ENCODE peak calls at places on chromosomes 4 and X, in four cellular contexts. One of them, this sample, is unnamed.

GRCh38 chrX:48702032-48702431 is 5.5 kb downstream of the SUV39H1 start:
- DNase-seq in Peyer's patch: no peak
- DNase-seq in tibial artery: no peak
- DNase-seq in HCT116: no peak
- DNase-seq in this sample: no peak

GRCh38 chr4:173288698-173289350 is 45.3 kb downstream of the HMGB2 start:
- DNase-seq in HCT116: no peak
- DNase-seq in tibial artery: no peak
- DNase-seq in Peyer's patch: no peak
- DNase-seq in this sample: no peak

GRCh38 chrX:92270936-92271655 is 491.9 kb downstream of the PCDH11X start:
- DNase-seq in HCT116: no peak
- DNase-seq in tibial artery: no peak
- DNase-seq in Peyer's patch: no peak
- DNase-seq in this sample: no peak

GRCh38 chrX:123830309-123830708 is 29.5 kb upstream of the XIAP start:
- DNase-seq in HCT116: no peak
- DNase-seq in tibial artery: peak; percentile 21
- DNase-seq in Peyer's patch: peak; percentile 74
- DNase-seq in this sample: peak; percentile 36

GRCh38 chr4:2248821-2249261 is 6.9 kb upstream of the HAUS3 start:
- DNase-seq in tibial artery: peak; percentile 17
- DNase-seq in HCT116: no peak
- DNase-seq in Peyer's patch: no peak
- DNase-seq in this sample: no peak

GRCh38 chr4:73438048-73438447 is 2.0 kb downstream of the AFP start:
- DNase-seq in HCT116: no peak
- DNase-seq in Peyer's patch: no peak
- DNase-seq in tibial artery: no peak
- DNase-seq in this sample: no peak

GRCh38 chr4:11669156-11669555 is 240.5 kb upstream of the HS3ST1 start:
- DNase-seq in HCT116: no peak
- DNase-seq in tibial artery: no peak
- DNase-seq in Peyer's patch: no peak
- DNase-seq in this sample: no peak

GRCh38 chrX:56728752-56729151 is 291 bp upstream of the NBDY start:
- DNase-seq in HCT116: no peak
- DNase-seq in tibial artery: no peak
- DNase-seq in Peyer's patch: no peak
- DNase-seq in this sample: no peak

GRCh38 chrX:27571164-27571563 is 19.0 kb upstream of the DCAF8L2 start:
- DNase-seq in tibial artery: no peak
- DNase-seq in Peyer's patch: no peak
- DNase-seq in HCT116: no peak
- DNase-seq in this sample: no peak

GRCh38 chr4:123767801-123768200 is 371.2 kb downstream of the SPRY1 start:
- DNase-seq in Peyer's patch: no peak
- DNase-seq in tibial artery: no peak
- DNase-seq in HCT116: no peak
- DNase-seq in this sample: no peak

GRCh38 chrX:40483502-40483901 is 97.3 kb upstream of the ATP6AP2 start:
- DNase-seq in Peyer's patch: no peak
- DNase-seq in HCT116: no peak
- DNase-seq in tibial artery: no peak
- DNase-seq in this sample: no peak

GRCh38 chrX:9324676-9325075 is 140.2 kb upstream of the TBL1X start:
- DNase-seq in tibial artery: no peak
- DNase-seq in Peyer's patch: no peak
- DNase-seq in HCT116: no peak
- DNase-seq in this sample: no peak

GRCh38 chrX:119757979-119758681 is at the start of gene SOWAHD:
- DNase-seq in HCT116: no peak
- DNase-seq in Peyer's patch: peak; percentile 85
- DNase-seq in tibial artery: peak; percentile 47
- DNase-seq in this sample: no peak

GRCh38 chr4:82360298-82361177 is 13.3 kb downstream of the HNRNPD start:
- DNase-seq in HCT116: no peak
- DNase-seq in Peyer's patch: no peak
- DNase-seq in tibial artery: no peak
- DNase-seq in this sample: no peak

GRCh38 chr4:794911-795725 is 30.8 kb downstream of the CPLX1 start:
- DNase-seq in tibial artery: no peak
- DNase-seq in Peyer's patch: no peak
- DNase-seq in HCT116: no peak
- DNase-seq in this sample: no peak

GRCh38 chrX:79259073-79259689 is 108.0 kb downstream of the ITM2A start:
- DNase-seq in Peyer's patch: no peak
- DNase-seq in tibial artery: no peak
- DNase-seq in HCT116: no peak
- DNase-seq in this sample: no peak

GRCh38 chr4:184444953-184445309 is 29.4 kb downstream of the IRF2 start:
- DNase-seq in HCT116: no peak
- DNase-seq in tibial artery: peak; percentile 40
- DNase-seq in Peyer's patch: no peak
- DNase-seq in this sample: no peak

GRCh38 chr4:86544313-86544966 is 49.7 kb upstream of the PTPN13 start:
- DNase-seq in Peyer's patch: no peak
- DNase-seq in tibial artery: no peak
- DNase-seq in HCT116: no peak
- DNase-seq in this sample: no peak

GRCh38 chr4:56410247-56410646 is 23.0 kb upstream of the AASDH start:
- DNase-seq in HCT116: peak; percentile 89
- DNase-seq in tibial artery: peak; percentile 51
- DNase-seq in Peyer's patch: no peak
- DNase-seq in this sample: peak; percentile 67

GRCh38 chr4:86595426-86595805 is 1.3 kb downstream of the PTPN13 start:
- DNase-seq in Peyer's patch: no peak
- DNase-seq in tibial artery: peak; percentile 19
- DNase-seq in HCT116: peak; percentile 8
- DNase-seq in this sample: no peak

GRCh38 chr4:111602848-111603247 is 542.4 kb upstream of the FAM241A start:
- DNase-seq in tibial artery: no peak
- DNase-seq in HCT116: peak; percentile 21
- DNase-seq in Peyer's patch: no peak
- DNase-seq in this sample: no peak

GRCh38 chrX:85808217-85808616 is 239.1 kb downstream of the CHM start:
- DNase-seq in HCT116: no peak
- DNase-seq in tibial artery: no peak
- DNase-seq in Peyer's patch: no peak
- DNase-seq in this sample: no peak

GRCh38 chr4:13892739-13893105 is 265.2 kb upstream of the BOD1L1 start:
- DNase-seq in Peyer's patch: no peak
- DNase-seq in HCT116: no peak
- DNase-seq in tibial artery: no peak
- DNase-seq in this sample: no peak

GRCh38 chr4:96025031-96025430 is 185.1 kb downstream of the PDHA2 start:
- DNase-seq in Peyer's patch: no peak
- DNase-seq in HCT116: no peak
- DNase-seq in tibial artery: no peak
- DNase-seq in this sample: no peak

GRCh38 chr4:171473155-171473554 is 340.0 kb upstream of the GALNTL6 start:
- DNase-seq in tibial artery: no peak
- DNase-seq in Peyer's patch: no peak
- DNase-seq in HCT116: no peak
- DNase-seq in this sample: no peak

GRCh38 chrX:13194291-13195103 is 125.4 kb downstream of the ATXN3L start:
- DNase-seq in HCT116: no peak
- DNase-seq in Peyer's patch: no peak
- DNase-seq in tibial artery: no peak
- DNase-seq in this sample: no peak

GRCh38 chr4:1154126-1154522 is 18.3 kb downstream of the SPON2 start:
- DNase-seq in HCT116: no peak
- DNase-seq in Peyer's patch: no peak
- DNase-seq in tibial artery: no peak
- DNase-seq in this sample: no peak

GRCh38 chr4:16516796-16517413 is 290.6 kb upstream of the TAPT1 start:
- DNase-seq in HCT116: no peak
- DNase-seq in tibial artery: peak; percentile 28
- DNase-seq in Peyer's patch: no peak
- DNase-seq in this sample: peak; percentile 43

GRCh38 chr4:123597586-123597985 is 201.0 kb downstream of the SPRY1 start:
- DNase-seq in Peyer's patch: no peak
- DNase-seq in tibial artery: no peak
- DNase-seq in HCT116: no peak
- DNase-seq in this sample: no peak

GRCh38 chrX:154652311-154653047 is 900 bp downstream of the CTAG2 start:
- DNase-seq in Peyer's patch: no peak
- DNase-seq in HCT116: no peak
- DNase-seq in tibial artery: no peak
- DNase-seq in this sample: no peak

GRCh38 chr4:48196758-48197504 is 62.9 kb upstream of the TXK start:
- DNase-seq in HCT116: no peak
- DNase-seq in tibial artery: no peak
- DNase-seq in Peyer's patch: no peak
- DNase-seq in this sample: no peak

GRCh38 chr4:105116616-105117319 is 29.9 kb upstream of the TET2 start:
- DNase-seq in tibial artery: no peak
- DNase-seq in HCT116: no peak
- DNase-seq in Peyer's patch: no peak
- DNase-seq in this sample: peak; percentile 30

GRCh38 chr4:4694296-4694772 is 152.5 kb upstream of the STX18 start:
- DNase-seq in Peyer's patch: no peak
- DNase-seq in tibial artery: peak; percentile 27
- DNase-seq in HCT116: no peak
- DNase-seq in this sample: no peak

GRCh38 chr4:40183615-40184411 is 13.0 kb upstream of the RHOH start:
- DNase-seq in Peyer's patch: no peak
- DNase-seq in HCT116: no peak
- DNase-seq in tibial artery: no peak
- DNase-seq in this sample: no peak

GRCh38 chr4:88720749-88721428 is 23.3 kb upstream of the NAP1L5 start:
- DNase-seq in Peyer's patch: no peak
- DNase-seq in HCT116: no peak
- DNase-seq in tibial artery: no peak
- DNase-seq in this sample: no peak

GRCh38 chr4:185470503-185471195 is 884 bp downstream of the CCDC110 start:
- DNase-seq in tibial artery: peak; percentile 60
- DNase-seq in Peyer's patch: peak; percentile 82
- DNase-seq in HCT116: peak; percentile 19
- DNase-seq in this sample: peak; percentile 64

GRCh38 chr4:85701881-85702321 is 227.0 kb downstream of the ARHGAP24 start:
- DNase-seq in tibial artery: no peak
- DNase-seq in HCT116: no peak
- DNase-seq in Peyer's patch: no peak
- DNase-seq in this sample: no peak

GRCh38 chrX:136623400-136623799 is 24.6 kb upstream of the CD40LG start:
- DNase-seq in Peyer's patch: no peak
- DNase-seq in HCT116: no peak
- DNase-seq in tibial artery: no peak
- DNase-seq in this sample: no peak

GRCh38 chrX:65707153-65707552 is 39.7 kb downstream of the MSN start:
- DNase-seq in HCT116: no peak
- DNase-seq in tibial artery: no peak
- DNase-seq in Peyer's patch: no peak
- DNase-seq in this sample: no peak

GRCh38 chrX:95325185-95325584 is 1359.5 kb upstream of the DIAPH2 start:
- DNase-seq in tibial artery: no peak
- DNase-seq in HCT116: no peak
- DNase-seq in Peyer's patch: no peak
- DNase-seq in this sample: no peak
- TF ChIP-seq CTCF in tibial artery: no peak
- TF ChIP-seq CTCF in HCT116: no peak
- TF ChIP-seq CTCF in Peyer's patch: no peak
- TF ChIP-seq CTCF in this sample: no peak

DNA sequence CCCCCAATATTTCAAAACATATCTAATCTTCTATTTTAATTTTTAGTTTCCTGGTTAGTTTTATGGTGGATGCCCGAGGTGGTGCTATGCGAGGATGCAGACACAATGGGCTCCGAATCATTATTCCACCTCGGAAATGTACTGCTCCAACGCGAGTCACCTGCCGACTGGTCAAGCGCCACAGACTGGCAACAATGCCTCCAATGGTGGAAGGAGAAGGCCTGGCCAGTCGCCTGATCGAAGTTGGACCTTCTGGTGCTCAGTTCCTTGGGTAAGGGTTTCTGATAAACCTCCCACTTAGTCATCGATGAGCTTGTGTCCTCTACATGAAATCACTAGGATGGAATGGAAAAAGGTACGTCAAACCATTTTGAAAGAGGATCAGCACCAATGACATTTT is 280.7 kb downstream of the ANK2 start:
- DNase-seq in tibial artery: no peak
- DNase-seq in HCT116: no peak
- DNase-seq in Peyer's patch: no peak
- DNase-seq in this sample: no peak
- H3K4me1 ChIP-seq in tibial artery: no peaks in the 10 kb centered on the region
- H3K4me1 ChIP-seq in HCT116: peaks cover 7% of the 10 kb centered on the region
- H3K4me1 ChIP-seq in Peyer's patch: no peaks in the 10 kb centered on the region
- H3K4me1 ChIP-seq in this sample: no peaks in the 10 kb centered on the region

DNA sequence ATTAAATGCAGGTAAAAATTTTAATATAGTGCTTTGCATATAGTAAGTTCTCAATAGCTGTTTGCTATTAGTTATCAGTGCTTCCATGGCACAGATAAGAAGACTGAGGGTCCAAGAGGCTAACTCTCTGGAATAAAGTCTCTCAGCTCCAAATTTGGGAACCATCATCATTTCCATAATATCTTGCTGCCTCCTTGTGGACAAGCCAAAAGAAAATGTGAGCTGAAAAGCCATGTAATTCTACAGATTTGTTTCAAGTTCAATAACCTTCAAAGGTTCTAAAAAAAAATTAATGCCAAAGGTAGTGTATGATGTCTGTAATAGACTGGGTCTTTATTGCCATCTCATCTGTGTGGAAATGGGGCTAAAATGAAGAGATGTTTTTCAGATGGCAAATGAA is 136.9 kb upstream of the VCX start:
- DNase-seq in tibial artery: no peak
- DNase-seq in Peyer's patch: no peak
- DNase-seq in HCT116: no peak
- DNase-seq in this sample: no peak
- TF ChIP-seq CTCF in tibial artery: no peak
- TF ChIP-seq CTCF in Peyer's patch: no peak
- TF ChIP-seq CTCF in HCT116: no peak
- TF ChIP-seq CTCF in this sample: no peak

GRCh38 chr4:7436256-7436655 is 1.5 kb upstream of the PSAPL1 start:
- DNase-seq in HCT116: no peak
- DNase-seq in Peyer's patch: no peak
- DNase-seq in tibial artery: no peak
- DNase-seq in this sample: no peak
- H3K4me1 ChIP-seq in HCT116: peaks cover 26% of the 10 kb centered on the region
- H3K4me1 ChIP-seq in Peyer's patch: no peaks in the 10 kb centered on the region
- H3K4me1 ChIP-seq in tibial artery: no peaks in the 10 kb centered on the region
- H3K4me1 ChIP-seq in this sample: no peaks in the 10 kb centered on the region

GRCh38 chrX:39477438-39478120 is 620.2 kb downstream of the BCOR start:
- DNase-seq in tibial artery: no peak
- DNase-seq in Peyer's patch: peak; percentile 59
- DNase-seq in HCT116: no peak
- DNase-seq in this sample: no peak
- TF ChIP-seq CTCF in tibial artery: no peak
- TF ChIP-seq CTCF in Peyer's patch: no peak
- TF ChIP-seq CTCF in HCT116: no peak
- TF ChIP-seq CTCF in this sample: no peak